ENCODE peak calls at places on chromosomes 6 and 20, in nine cellular contexts. A, U, P, D, I, W, X, Z and H are unnamed samples.

GRCh38 chr6:168239374-168239773 is 80.2 kb downstream of the DACT2 start:
- DNase-seq in D (no peak), Z (no peak), A (no peak), X (no peak), I (no peak), W (no peak), P (no peak), U (no peak), H (no peak)

GRCh38 chr6:29827579-29828470 is at the start of gene HLA-G:
- DNase-seq in P (no peak), U (no peak), A (no peak), X (no peak), W (no peak), Z (no peak), I (no peak), D (no peak), H (no peak)

GRCh38 chr20:63487116-63487764 is 11.6 kb downstream of the EEF1A2 start:
- DNase-seq in A (no peak), I (no peak), U (no peak), Z (no peak), D (no peak), W (no peak), P (no peak), X (no peak), H (no peak)

GRCh38 chr6:105196076-105196475 is 16.3 kb upstream of the POPDC3 start:
- DNase-seq in U (no peak), W (no peak), X (no peak), D (no peak), P (no peak), A (no peak), Z (no peak), I (peak; percentile 62), H (no peak)

GRCh38 chr6:55643868-55644267 is 64.9 kb upstream of the HMGCLL1 start:
- DNase-seq in D (no peak), I (peak; percentile 76), U (no peak), X (no peak), P (no peak), W (no peak), Z (no peak), A (no peak), H (no peak)

GRCh38 chr6:104705095-104705707 is 154.5 kb downstream of the HACE1 start:
- DNase-seq in X (no peak), W (no peak), P (no peak), Z (peak; percentile 41), I (peak; percentile 16), D (no peak), A (peak; percentile 13), U (no peak), H (peak; percentile 39)

GRCh38 chr6:113184291-113184690 is 672.9 kb upstream of the MARCKS start:
- DNase-seq in D (no peak), I (peak; percentile 78), X (no peak), W (peak; percentile 15), U (no peak), Z (no peak), P (no peak), A (no peak), H (peak; percentile 49)

GRCh38 chr6:17381429-17382147 is 11.8 kb upstream of the CAP2 start:
- DNase-seq in Z (no peak), W (peak; percentile 70), A (no peak), X (no peak), U (no peak), P (no peak), D (no peak), I (peak; percentile 51), H (no peak)

GRCh38 chr6:22026160-22026678 is 270.6 kb downstream of the PRL start:
- DNase-seq in I (no peak), P (no peak), U (no peak), X (no peak), A (no peak), D (no peak), Z (no peak), W (no peak), H (no peak)

GRCh38 chr6:142254513-142254912 is 47.3 kb upstream of the ADGRG6 start:
- DNase-seq in W (no peak), P (no peak), Z (no peak), U (no peak), A (no peak), X (no peak), I (no peak), D (no peak), H (no peak)

GRCh38 chr6:37103169-37104039 is 66.5 kb upstream of the PIM1 start:
- DNase-seq in W (peak; percentile 37), U (no peak), X (peak; percentile 2), Z (peak; percentile 25), D (peak; percentile 92), P (peak; percentile 92), I (no peak), A (no peak), H (peak; percentile 20)

GRCh38 chr6:95784019-95784418 is 206.7 kb downstream of the MANEA start:
- DNase-seq in A (no peak), Z (no peak), W (no peak), U (no peak), I (no peak), X (no peak), D (no peak), P (no peak), H (no peak)

GRCh38 chr6:69416739-69417138 is 380.1 kb downstream of the LMBRD1 start:
- DNase-seq in D (no peak), U (no peak), P (no peak), I (peak; percentile 4), W (peak; percentile 22), X (no peak), Z (no peak), A (no peak), H (no peak)

GRCh38 chr20:31913431-31914157 is 38.3 kb downstream of the PDRG1 start:
- DNase-seq in U (no peak), P (no peak), X (no peak), W (no peak), I (no peak), D (no peak), A (no peak), Z (no peak), H (no peak)

GRCh38 chr6:47034421-47034820 is 7.7 kb downstream of the ADGRF1 start:
- DNase-seq in W (no peak), P (no peak), Z (no peak), D (no peak), I (no peak), A (no peak), U (no peak), X (no peak), H (no peak)

GRCh38 chr6:27096834-27097511 is 150.5 kb upstream of the PRSS16 start:
- DNase-seq in I (peak; percentile 80), Z (peak; percentile 80), X (peak; percentile 6), P (peak; percentile 18), A (peak; percentile 46), D (no peak), W (peak; percentile 34), U (no peak), H (peak; percentile 10)

GRCh38 chr6:89197141-89197540 is 20.0 kb downstream of the GABRR1 start:
- DNase-seq in Z (no peak), P (no peak), I (no peak), W (no peak), U (no peak), A (no peak), D (no peak), X (no peak), H (no peak)

GRCh38 chr20:51275816-51276215 is 252.9 kb upstream of the KCNG1 start:
- DNase-seq in A (no peak), U (no peak), P (no peak), D (no peak), Z (peak; percentile 11), X (no peak), W (peak; percentile 28), I (peak; percentile 82), H (peak; percentile 40)

GRCh38 chr6:142874676-142875075 is 70.3 kb downstream of the HIVEP2 start:
- DNase-seq in D (no peak), P (no peak), I (no peak), X (no peak), W (no peak), U (no peak), Z (no peak), A (no peak), H (no peak)

GRCh38 chr6:33744001-33744848 is 2.5 kb downstream of the IP6K3 start:
- DNase-seq in A (peak; percentile 62), U (peak; percentile 83), D (peak; percentile 86), X (peak; percentile 67), Z (peak; percentile 81), P (peak; percentile 87), W (peak; percentile 89), I (peak; percentile 69), H (peak; percentile 70)

GRCh38 chr20:967796-968742 is 34.0 kb downstream of the RSPO4 start:
- DNase-seq in W (no peak), U (peak; percentile 50), Z (peak; percentile 12), I (peak; percentile 56), P (peak; percentile 51), D (peak; percentile 81), A (no peak), X (no peak), H (peak; percentile 58)

GRCh38 chr20:32966881-32967781 is 37.1 kb downstream of the SUN5 start:
- DNase-seq in D (no peak), I (no peak), W (peak; percentile 3), X (peak; percentile 32), U (peak; percentile 61), Z (peak; percentile 62), A (no peak), P (no peak), H (no peak)

GRCh38 chr20:43971233-43971632 is 56.6 kb downstream of the TOX2 start:
- DNase-seq in Z (no peak), X (no peak), A (no peak), D (no peak), P (no peak), W (no peak), U (no peak), I (no peak), H (no peak)

GRCh38 chr6:11023032-11023431 is 21.1 kb downstream of the ELOVL2 start:
- DNase-seq in D (no peak), A (no peak), Z (no peak), U (no peak), I (peak; percentile 60), X (no peak), P (no peak), W (no peak), H (no peak)

GRCh38 chr20:50762435-50763201 is 31.2 kb downstream of the PARD6B start:
- DNase-seq in D (no peak), A (no peak), X (no peak), Z (no peak), U (no peak), W (peak; percentile 13), I (peak; percentile 63), P (no peak), H (peak; percentile 32)

GRCh38 chr6:21997414-21998037 is 299.3 kb downstream of the PRL start:
- DNase-seq in A (no peak), W (no peak), I (no peak), P (peak; percentile 37), Z (no peak), X (no peak), U (no peak), D (no peak), H (peak; percentile 50)

GRCh38 chr6:30613251-30614043 is 3.6 kb downstream of the PPP1R10 start:
- DNase-seq in W (no peak), I (peak; percentile 60), P (no peak), D (no peak), X (no peak), A (no peak), U (no peak), Z (no peak), H (no peak)

GRCh38 chr6:38771111-38771694 is 56.1 kb downstream of the DNAH8 start:
- DNase-seq in W (no peak), A (no peak), X (no peak), D (no peak), Z (no peak), U (no peak), P (no peak), I (peak; percentile 14), H (peak; percentile 75)

GRCh38 chr6:87722831-87723726 is 21.0 kb upstream of the AKIRIN2 start:
- DNase-seq in A (no peak), I (peak; percentile 98), X (no peak), Z (no peak), U (no peak), P (peak; percentile 7), W (peak; percentile 74), D (no peak), H (peak; percentile 48)

GRCh38 chr6:151056230-151056907 is 183.4 kb upstream of the AKAP12 start:
- DNase-seq in P (no peak), W (no peak), X (no peak), D (no peak), A (no peak), Z (no peak), I (no peak), U (no peak), H (no peak)

GRCh38 chr6:90722648-90723047 is 135.8 kb upstream of the MAP3K7 start:
- DNase-seq in Z (no peak), W (no peak), U (no peak), X (no peak), D (no peak), P (no peak), A (no peak), I (no peak), H (no peak)